ENCODE peak calls at places on chromosomes 13 and 19, in five cellular contexts. C, S, Y, F and L are unnamed samples.

GRCh38 chr13:45055198-45055901 is 65.0 kb upstream of the GTF2F2 start:
- DNase-seq in Y (no peak), C (no peak), F (no peak), S (no peak), L (no peak)

GRCh38 chr19:40659116-40659515 is 31.3 kb downstream of the NUMBL start:
- DNase-seq in F (no peak), C (no peak), S (no peak), Y (no peak), L (no peak)

GRCh38 chr19:4094761-4095487 is 28.2 kb upstream of the ZBTB7A start:
- DNase-seq in F (no peak), C (no peak), Y (no peak), S (no peak), L (no peak)

GRCh38 chr13:67134322-67135129 is 95.6 kb downstream of the PCDH9 start:
- DNase-seq in C (no peak), S (no peak), Y (no peak), F (no peak), L (no peak)

GRCh38 chr13:75934889-75935288 is 298.8 kb downstream of the LMO7 start:
- DNase-seq in C (no peak), F (no peak), Y (no peak), S (no peak), L (no peak)

GRCh38 chr13:46495647-46496046 is 57.3 kb upstream of the LRCH1 start:
- DNase-seq in C (no peak), F (no peak), S (no peak), Y (no peak), L (no peak)

GRCh38 chr19:18674616-18675015 is 8.9 kb upstream of the CRTC1 start:
- DNase-seq in S (no peak), F (no peak), Y (no peak), C (no peak), L (peak; percentile 60)

GRCh38 chr19:3034845-3035541 is 5.9 kb upstream of the TLE2 start:
- DNase-seq in Y (peak; percentile 44), F (no peak), C (no peak), S (no peak), L (peak; percentile 76)

GRCh38 chr19:14363203-14364097 is 17.8 kb upstream of the ADGRE5 start:
- DNase-seq in C (peak; percentile 54), Y (peak; percentile 41), S (peak; percentile 80), F (peak; percentile 96), L (peak; percentile 87)

GRCh38 chr13:49292742-49293498 is 45.2 kb downstream of the CDADC1 start:
- DNase-seq in C (peak; percentile 54), S (peak; percentile 26), Y (no peak), F (peak; percentile 91), L (peak; percentile 82)

GRCh38 chr13:30892966-30893365 is 13.1 kb upstream of the MEDAG start:
- DNase-seq in S (peak; percentile 37), F (peak; percentile 88), Y (no peak), C (no peak), L (peak; percentile 86)

GRCh38 chr19:37594982-37595382 is 306 bp downstream of the ZNF540 start:
- DNase-seq in Y (peak; percentile 80), F (peak; percentile 89), C (peak; percentile 62), S (no peak), L (peak; percentile 76)

GRCh38 chr13:34347784-34348573 is 530.0 kb downstream of the RFC3 start:
- DNase-seq in F (no peak), Y (no peak), C (no peak), S (no peak), L (no peak)

DNA sequence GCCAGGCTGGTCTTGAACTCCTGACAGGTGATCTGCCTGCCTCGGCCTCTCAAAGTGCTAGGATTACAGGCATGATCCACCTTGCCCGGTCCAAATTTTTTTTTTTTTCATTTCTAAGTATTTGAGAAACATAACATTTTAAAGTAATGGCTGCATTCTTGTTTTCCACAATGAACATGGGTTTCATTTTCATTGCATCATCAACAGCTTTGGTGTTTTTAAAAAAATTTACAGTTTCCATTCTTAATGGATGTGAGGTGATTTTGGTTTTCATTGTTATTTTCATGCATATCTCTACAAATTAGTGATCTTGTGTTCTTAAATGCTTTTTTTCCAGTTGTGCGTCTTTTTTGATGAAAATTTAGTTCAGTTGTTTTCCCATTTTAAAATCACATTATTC is 27.5 kb downstream of the ZNF429 start:
- DNase-seq in C (no peak), S (no peak), Y (no peak), F (no peak), L (no peak)
- H3K9me3 ChIP-seq in C (peaks cover 38% of the 10 kb centered on the region), S (peaks cover 12% of the 10 kb centered on the region), Y (peaks cover 45% of the 10 kb centered on the region), F (peaks cover 8% of the 10 kb centered on the region), L (no peaks in the 10 kb centered on the region)

GRCh38 chr13:65011403-65011802 is 2218.7 kb downstream of the PCDH9 start:
- DNase-seq in F (no peak), C (no peak), S (no peak), Y (no peak), L (no peak)
- H3K4me3 ChIP-seq in F (no peak overlapping the region), C (no peak overlapping the region), S (no peak overlapping the region), Y (no peak overlapping the region), L (no peak overlapping the region)

DNA sequence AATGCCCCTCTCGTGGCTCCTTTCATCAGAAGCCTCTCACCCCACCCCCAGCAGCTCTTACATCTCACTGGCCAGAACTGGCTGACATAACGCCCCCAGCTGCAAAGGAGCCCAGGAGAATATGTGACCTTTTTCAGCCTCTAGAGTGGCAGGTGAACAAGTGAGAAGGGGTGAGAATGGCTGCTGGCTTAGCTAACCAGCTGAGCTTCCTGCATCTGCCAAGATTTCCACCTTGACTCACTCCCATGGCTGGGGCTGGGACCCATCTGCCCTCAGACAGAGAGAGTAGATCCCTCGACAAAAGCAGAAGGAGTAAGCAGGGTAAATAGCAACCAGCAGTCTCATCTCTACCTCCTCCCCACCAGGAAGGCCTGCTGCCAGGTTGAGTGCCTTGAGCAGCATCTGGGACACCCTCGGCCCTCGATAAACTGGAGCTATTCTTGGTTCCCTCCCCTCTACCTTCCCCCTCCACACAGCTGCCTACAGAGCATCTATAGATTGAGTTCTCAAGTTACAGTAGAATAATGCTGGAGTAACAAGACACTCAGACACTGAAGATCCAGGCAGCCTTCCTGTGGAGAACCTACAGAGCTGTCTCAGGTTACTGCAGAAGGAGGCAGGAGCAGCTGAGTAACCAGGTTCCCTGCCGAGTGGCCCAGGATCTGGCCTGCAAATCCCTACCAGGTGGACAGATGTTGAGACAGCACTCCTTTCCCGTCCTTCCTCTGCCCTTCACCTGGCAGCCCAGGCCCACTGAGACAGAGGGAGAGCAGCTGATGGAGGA is 15.5 kb downstream of the KASH5 start:
- DNase-seq in F (no peak), S (no peak), C (no peak), Y (no peak), L (no peak)
- H3K9me3 ChIP-seq in F (no peaks in the 10 kb centered on the region), S (no peaks in the 10 kb centered on the region), C (no peaks in the 10 kb centered on the region), Y (no peaks in the 10 kb centered on the region), L (no peaks in the 10 kb centered on the region)

GRCh38 chr19:49126575-49126974 is 7.2 kb downstream of the PPFIA3 start:
- DNase-seq in Y (no peak), C (no peak), S (no peak), F (no peak), L (no peak)

GRCh38 chr19:49127674-49128544 is 8.6 kb downstream of the PPFIA3 start:
- DNase-seq in S (peak; percentile 97), C (peak; percentile 82), Y (peak; percentile 90), F (peak; percentile 99), L (peak; percentile 97)

GRCh38 chr19:49129238-49129583 is 9.9 kb downstream of the PPFIA3 start:
- DNase-seq in F (no peak), S (peak; percentile 91), C (no peak), Y (no peak), L (peak; percentile 59)

GRCh38 chr19:49130325-49130724 is 11.0 kb downstream of the PPFIA3 start:
- DNase-seq in Y (no peak), C (no peak), F (no peak), S (no peak), L (no peak)

DNA sequence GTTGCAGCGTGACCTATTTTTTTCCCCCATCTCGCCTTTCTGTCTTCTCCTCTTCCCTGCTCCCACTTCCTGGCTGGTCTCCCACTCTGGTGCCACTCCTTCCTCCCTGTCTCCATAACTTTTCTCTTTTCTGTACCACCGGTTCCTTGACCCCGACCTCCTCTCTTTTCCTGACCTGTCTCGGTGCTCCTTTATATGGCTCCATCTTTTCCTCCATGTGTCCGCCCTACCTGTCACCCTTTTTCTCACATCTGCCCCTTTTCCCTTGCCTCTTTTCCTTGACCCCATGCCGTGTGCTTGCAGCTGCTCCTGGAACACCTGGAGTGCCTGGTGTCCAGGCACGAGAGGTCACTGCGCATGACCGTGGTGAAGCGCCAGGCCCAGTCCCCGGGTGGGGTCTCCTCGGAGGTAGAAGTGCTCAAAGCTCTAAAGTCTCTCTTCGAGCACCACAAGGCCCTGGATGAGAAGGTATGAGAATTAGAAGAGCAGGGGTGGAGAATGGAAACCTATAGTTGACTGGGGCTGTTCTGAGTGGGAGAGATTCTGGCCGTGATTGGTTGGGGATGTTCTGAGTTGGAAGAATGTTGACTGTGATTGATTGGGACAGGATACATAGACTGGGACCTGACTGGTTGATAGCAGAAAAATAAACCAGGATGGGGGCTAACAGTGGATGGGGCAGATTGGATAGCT is 9.3 kb downstream of the PPFIA3 start:
- DNase-seq in F (no peak), Y (no peak), C (no peak), S (no peak), L (peak; percentile 46)
- H3K4me3 ChIP-seq in F (no peak overlapping the region), Y (peak overlapping the region; percentile 71), C (no peak overlapping the region), S (peak overlapping the region; percentile 55), L (peak overlapping the region; percentile 26)

GRCh38 chr19:11273288-11273687 is 11.0 kb upstream of the DOCK6 start:
- DNase-seq in Y (no peak), F (no peak), S (no peak), C (no peak), L (no peak)

GRCh38 chr19:11278670-11279069 is 16.3 kb upstream of the DOCK6 start:
- DNase-seq in F (no peak), Y (no peak), C (no peak), S (no peak), L (peak; percentile 58)

GRCh38 chr19:11273989-11274388 is 11.7 kb upstream of the DOCK6 start:
- DNase-seq in C (no peak), S (no peak), F (no peak), Y (no peak), L (no peak)

GRCh38 chr19:11279505-11280236 is 16.3 kb upstream of the TSPAN16 start:
- DNase-seq in C (no peak), Y (peak; percentile 49), F (no peak), S (no peak), L (no peak)

GRCh38 chr19:11274533-11275086 is 12.3 kb upstream of the DOCK6 start:
- DNase-seq in C (no peak), Y (no peak), S (no peak), F (no peak), L (no peak)
- H3K9me3 ChIP-seq in C (no peaks in the 10 kb centered on the region), Y (peaks cover 20% of the 10 kb centered on the region), S (no peaks in the 10 kb centered on the region), F (no peaks in the 10 kb centered on the region), L (no peaks in the 10 kb centered on the region)

DNA sequence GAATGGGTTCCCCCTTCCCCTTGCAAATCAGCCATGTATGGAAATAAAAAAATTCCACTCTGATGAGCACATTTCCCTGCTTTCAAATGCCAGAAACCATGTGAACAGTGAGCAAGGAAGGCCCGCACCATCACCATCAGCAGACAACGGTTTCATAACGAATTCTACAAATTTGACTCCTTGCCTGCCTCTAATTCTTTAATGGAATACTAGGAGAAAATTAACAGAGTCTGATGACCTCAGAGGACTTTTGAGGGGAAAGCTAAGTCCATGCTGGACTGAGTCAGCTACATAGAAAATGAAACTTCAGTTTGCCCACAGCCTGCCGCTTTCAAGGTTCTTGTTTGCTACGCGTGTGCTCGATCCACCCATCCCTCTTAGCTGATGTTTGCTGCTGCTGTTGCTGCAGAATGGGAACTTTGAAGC is 46.7 kb upstream of the KL start:
- DNase-seq in S (no peak), C (no peak), Y (no peak), F (no peak), L (peak; percentile 18)
- H3K4me3 ChIP-seq in S (no peak overlapping the region), C (peak overlapping the region; percentile 43), Y (no peak overlapping the region), F (peak overlapping the region; percentile 45), L (peak overlapping the region; percentile 49)